ENCODE peak calls at places on chromosome 17, in six cellular contexts. A, Q, M, B, D and L are unnamed samples.

GRCh38 chr17:69588739-69589334 is 174.3 kb downstream of the MAP2K6 start:
- DNase-seq in Q (no peak), M (no peak), D (no peak), B (no peak), A (no peak), L (no peak)

GRCh38 chr17:6643460-6644125 is 2.7 kb downstream of the TXNDC17 start:
- DNase-seq in D (no peak), A (no peak), Q (peak; percentile 93), B (no peak), M (no peak), L (no peak)

GRCh38 chr17:49987290-49987585 is 7.8 kb downstream of the DLX3 start:
- DNase-seq in Q (no peak), A (peak; percentile 76), B (no peak), M (no peak), D (no peak), L (no peak)

GRCh38 chr17:47323382-47324223 is at the start of gene EFCAB13:
- DNase-seq in B (peak; percentile 96), A (peak; percentile 94), D (peak; percentile 88), M (no peak), Q (peak; percentile 90), L (peak; percentile 87)

GRCh38 chr17:67830440-67830839 is 5.1 kb downstream of the BPTF start:
- DNase-seq in Q (peak; percentile 27), B (no peak), M (no peak), A (no peak), D (no peak), L (no peak)

GRCh38 chr17:933168-934083 is 46.1 kb downstream of the NXN start:
- DNase-seq in M (no peak), B (no peak), D (no peak), Q (peak; percentile 86), A (peak; percentile 96), L (no peak)

GRCh38 chr17:28573521-28573920 is 2.2 kb upstream of the PIGS start:
- DNase-seq in A (no peak), B (no peak), M (no peak), D (no peak), Q (no peak), L (no peak)

GRCh38 chr17:15398736-15399331 is 57.4 kb upstream of the TEKT3 start:
- DNase-seq in D (peak; percentile 56), Q (peak; percentile 88), M (no peak), B (no peak), A (peak; percentile 81), L (no peak)

GRCh38 chr17:28426081-28426519 is 20.1 kb upstream of the SLC46A1 start:
- DNase-seq in A (no peak), Q (peak; percentile 34), B (no peak), D (no peak), M (peak; percentile 44), L (peak; percentile 56)

GRCh38 chr17:35816723-35817122 is 7.4 kb downstream of the TAF15 start:
- DNase-seq in Q (no peak), B (no peak), A (no peak), M (no peak), D (no peak), L (no peak)

GRCh38 chr17:81396722-81397313 is 1.6 kb downstream of the BAHCC1 start:
- DNase-seq in D (no peak), M (no peak), B (peak; percentile 85), Q (peak; percentile 66), A (peak; percentile 93), L (no peak)

GRCh38 chr17:34465756-34466155 is 102.7 kb upstream of the CCL1 start:
- DNase-seq in B (no peak), M (no peak), D (no peak), A (no peak), Q (peak; percentile 9), L (no peak)

GRCh38 chr17:40862985-40863733 is 3.9 kb downstream of the KRT12 start:
- DNase-seq in D (no peak), A (peak; percentile 42), Q (no peak), M (no peak), B (no peak), L (no peak)

GRCh38 chr17:67375761-67376160 is 1.3 kb upstream of the PITPNC1 start:
- DNase-seq in B (no peak), M (no peak), D (no peak), Q (no peak), A (no peak), L (no peak)

DNA sequence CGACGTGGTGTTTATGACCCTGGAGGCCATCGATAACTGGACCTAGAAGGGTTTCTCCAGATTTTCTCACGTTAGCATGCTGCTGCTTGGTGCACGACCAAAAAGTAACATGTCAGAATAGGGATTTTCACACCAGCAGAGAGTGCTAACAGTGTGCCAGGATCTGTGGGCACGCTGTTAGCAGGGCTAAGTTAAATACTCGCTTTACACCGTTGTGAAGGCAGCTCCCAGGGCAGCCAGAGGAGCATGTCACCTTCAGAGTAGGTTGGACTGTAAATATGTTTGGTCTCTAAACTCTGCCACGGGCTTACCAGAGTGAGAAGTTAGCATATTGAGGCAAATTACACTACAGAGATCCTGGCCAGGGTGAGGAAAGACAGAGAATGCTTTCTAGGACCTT is 113.2 kb upstream of the TBX2 start:
- DNase-seq in B (no peak), D (no peak), M (no peak), A (no peak), Q (no peak), L (no peak)
- H3K27ac ChIP-seq in B (no peak overlapping the region), D (no peak overlapping the region), M (no peak overlapping the region), A (peak overlapping the region; percentile 96), Q (peak overlapping the region; percentile 86), L (no peak overlapping the region)

DNA sequence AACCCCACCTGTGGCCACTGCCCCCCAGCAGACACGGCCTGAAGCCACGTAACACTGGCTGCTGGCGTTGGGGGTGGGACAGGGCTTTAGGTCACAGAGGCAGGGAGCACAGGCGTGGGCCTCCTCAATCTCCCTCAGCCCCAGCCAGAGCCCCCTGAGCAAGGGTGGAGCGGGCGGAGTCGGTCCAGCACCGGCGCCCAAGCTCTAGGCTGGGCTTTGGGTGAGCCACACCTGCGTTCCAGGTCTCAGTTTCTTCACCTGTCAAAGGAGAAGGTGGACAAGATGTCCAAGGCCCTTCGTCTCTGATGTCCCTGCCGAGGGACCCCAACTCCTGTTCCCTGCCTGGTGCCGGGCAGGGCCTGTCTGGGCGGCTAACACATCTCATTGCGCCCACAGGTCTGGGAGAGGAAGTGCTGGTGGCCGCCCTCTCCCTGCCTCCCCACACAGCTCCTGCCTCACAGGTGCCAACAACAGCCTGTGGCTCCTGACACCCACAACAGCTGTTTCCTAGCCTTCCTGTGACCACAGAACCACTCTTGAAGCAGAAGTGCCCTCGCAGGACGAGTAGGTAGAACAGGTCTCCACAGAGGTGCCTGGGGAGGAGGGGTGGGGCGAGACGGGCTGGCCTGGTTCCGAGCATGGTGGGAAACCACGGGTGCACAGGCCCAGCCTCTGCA is 12.0 kb downstream of the FAM83G start:
- DNase-seq in M (no peak), Q (no peak), B (peak; percentile 88), D (no peak), A (no peak), L (no peak)
- H3K4me3 ChIP-seq in M (no peak overlapping the region), Q (no peak overlapping the region), B (peak overlapping the region; percentile 21), D (no peak overlapping the region), A (no peak overlapping the region), L (no peak overlapping the region)

GRCh38 chr17:82449883-82450356 is 632 bp downstream of the CYBC1 start:
- DNase-seq in M (no peak), A (no peak), D (no peak), Q (peak; percentile 35), B (no peak), L (no peak)

GRCh38 chr17:82450357-82451106 is at the start of gene CYBC1:
- DNase-seq in B (peak; percentile 98), M (peak; percentile 98), Q (peak; percentile 98), A (peak; percentile 98), D (peak; percentile 92), L (peak; percentile 90)

GRCh38 chr17:82452162-82452561 is 1.6 kb upstream of the CYBC1 start:
- DNase-seq in Q (no peak), B (no peak), D (no peak), A (no peak), M (peak; percentile 43), L (no peak)

GRCh38 chr17:82446649-82447048 is 3.9 kb downstream of the CYBC1 start:
- DNase-seq in B (no peak), D (no peak), A (peak; percentile 65), Q (no peak), M (no peak), L (no peak)

DNA sequence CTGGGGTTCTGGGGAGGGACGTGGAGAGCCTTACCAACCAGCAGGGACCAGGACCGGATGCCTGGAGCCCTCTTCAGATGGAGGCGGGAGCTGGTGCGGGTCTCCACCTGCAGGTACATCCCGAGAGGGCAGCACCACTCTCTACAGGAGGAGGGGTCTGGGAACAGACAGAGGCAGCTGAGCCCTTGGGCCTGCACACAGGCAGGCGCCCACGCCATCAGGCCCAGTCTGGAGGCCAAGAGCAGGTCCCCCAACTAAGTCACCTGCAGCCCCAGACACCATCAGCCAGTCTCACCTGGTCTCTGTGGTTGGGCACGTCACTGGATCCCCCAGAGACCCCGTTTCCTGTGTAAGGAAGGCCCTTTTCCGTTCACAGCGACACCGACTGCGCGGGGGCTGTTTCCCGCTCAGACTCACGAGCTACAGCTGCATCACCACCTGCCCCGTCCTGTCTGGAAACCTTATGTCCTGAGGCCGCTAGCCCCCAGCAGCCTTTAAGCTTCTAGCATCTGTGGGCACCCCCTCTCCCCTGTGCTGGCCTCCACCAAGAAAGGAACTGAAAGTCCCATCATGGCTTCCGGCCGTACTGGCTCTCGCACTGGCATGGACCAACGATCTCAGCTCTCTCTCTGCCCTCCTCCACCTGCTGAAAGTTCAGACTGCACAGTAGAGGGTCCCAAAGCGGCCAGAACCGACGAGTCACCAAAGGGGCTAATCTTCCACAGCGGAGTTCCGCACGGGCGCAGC is 1.2 kb downstream of the CYBC1 start:
- DNase-seq in M (peak; percentile 93), D (peak; percentile 31), A (peak; percentile 66), Q (no peak), B (peak; percentile 96), L (no peak)
- H3K27ac ChIP-seq in M (peak overlapping the region; percentile 97), D (peak overlapping the region; percentile 69), A (no peak overlapping the region), Q (no peak overlapping the region), B (peak overlapping the region; percentile 100), L (peak overlapping the region; percentile 93)

GRCh38 chr17:82846061-82846691 is 6.4 kb upstream of the ZNF750 start:
- DNase-seq in Q (no peak), D (no peak), A (peak; percentile 61), B (peak; percentile 79), M (no peak), L (no peak)

GRCh38 chr17:82851381-82851780 is 11.6 kb upstream of the ZNF750 start:
- DNase-seq in A (no peak), M (no peak), Q (no peak), D (no peak), B (no peak), L (no peak)

GRCh38 chr17:82849076-82849945 is 9.5 kb upstream of the ZNF750 start:
- DNase-seq in A (peak; percentile 3), D (no peak), B (peak; percentile 53), Q (no peak), M (no peak), L (no peak)

GRCh38 chr17:82845163-82845807 is 5.5 kb upstream of the ZNF750 start:
- DNase-seq in B (peak; percentile 83), D (no peak), A (peak; percentile 2), Q (no peak), M (no peak), L (no peak)

DNA sequence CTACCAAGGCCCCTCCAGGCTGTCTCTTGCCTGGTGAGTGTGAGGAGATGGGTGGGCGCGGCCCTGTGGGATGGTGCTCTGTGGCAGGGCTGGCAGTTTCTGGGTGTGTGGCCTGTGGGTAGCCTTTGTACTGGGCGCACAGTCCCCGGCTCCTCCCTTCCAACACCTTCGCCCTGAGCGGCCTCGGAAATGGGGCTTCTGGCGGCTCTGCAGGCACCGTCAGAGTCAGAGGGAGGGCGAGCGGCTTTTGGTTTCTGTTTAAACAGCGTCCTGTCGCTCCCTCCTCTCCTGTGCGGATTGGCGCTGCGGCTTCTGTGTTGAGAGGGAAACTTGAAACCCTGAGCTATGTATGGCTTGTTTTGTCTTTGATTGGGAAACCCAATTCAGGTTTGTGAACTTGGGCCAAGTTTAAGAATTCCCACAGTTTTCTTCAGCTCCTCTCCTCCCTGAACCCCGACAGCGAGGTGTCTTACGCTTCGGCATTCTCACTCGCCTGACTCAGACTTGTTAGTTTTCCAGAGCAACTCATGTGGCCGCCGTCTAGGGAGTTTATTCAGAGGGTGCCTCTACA is 8.3 kb upstream of the ZNF750 start:
- DNase-seq in Q (no peak), D (no peak), B (peak; percentile 87), M (no peak), A (peak; percentile 93), L (no peak)
- H3K4me3 ChIP-seq in Q (no peak overlapping the region), D (no peak overlapping the region), B (peak overlapping the region; percentile 44), M (no peak overlapping the region), A (peak overlapping the region; percentile 74), L (peak overlapping the region; percentile 21)